ENCODE peak calls at places on chromosomes 11 and 22, in ten cellular contexts. T is mammary epithelial cell, B is IMR-90, M is pancreas, D is fibroblast of lung, E is stomach, S is transverse colon, I is kidney epithelial cell, J is brain microvascular endothelial cell, R is AG10803. O is an unnamed sample.

GRCh38 chr11:69669486-69669885 is 5.7 kb downstream of the LTO1 start:
- DNase-seq in E (no peak), D (no peak), R (no peak), S (no peak), B (no peak), T (no peak), I (no peak), J (no peak), M (peak), O (no peak)

GRCh38 chr11:113147249-113147648 is 167.1 kb upstream of the TTC12 start:
- DNase-seq in I (no peak), D (no peak), T (no peak), E (no peak), S (no peak), R (no peak), J (no peak), M (no peak), B (no peak), O (no peak)

GRCh38 chr22:17946691-17947367 is 77.5 kb downstream of the MICAL3 start:
- DNase-seq in I (no peak), M (no peak), R (no peak), S (no peak), B (no peak), J (no peak), T (peak), D (no peak), E (peak), O (no peak)

GRCh38 chr11:8613036-8613435 is 19.0 kb upstream of the STK33 start:
- DNase-seq in I (no peak), E (no peak), R (no peak), B (no peak), J (no peak), M (no peak), S (no peak), D (peak), T (peak), O (no peak)

GRCh38 chr11:63888170-63889086 is 28.5 kb downstream of the RCOR2 start:
- DNase-seq in T (peak), I (peak), E (peak), M (peak), J (peak), B (peak), D (peak), S (peak), R (peak), O (no peak)

GRCh38 chr22:42462016-42462415 is 29.8 kb upstream of the NFAM1 start:
- DNase-seq in B (no peak), I (no peak), J (no peak), M (no peak), T (no peak), D (no peak), S (no peak), R (no peak), E (no peak), O (no peak)

GRCh38 chr11:61537326-61537725 is 28.8 kb downstream of the LRRC10B start:
- DNase-seq in S (no peak), T (no peak), R (no peak), E (no peak), I (no peak), M (no peak), B (no peak), J (no peak), D (no peak), O (no peak)

GRCh38 chr11:1297576-1298473 is 11.6 kb downstream of the TOLLIP start:
- DNase-seq in R (no peak), I (no peak), D (no peak), B (no peak), M (peak), E (peak), J (no peak), S (peak), T (no peak), O (no peak)

GRCh38 chr11:94787798-94788197 is 19.6 kb downstream of the AMOTL1 start:
- DNase-seq in R (no peak), J (no peak), S (no peak), I (no peak), T (no peak), E (no peak), B (no peak), D (no peak), M (peak), O (no peak)

GRCh38 chr22:33393432-33393831 is 335.3 kb upstream of the SYN3 start:
- DNase-seq in T (no peak), R (no peak), M (no peak), I (no peak), D (no peak), J (no peak), B (no peak), S (no peak), E (no peak), O (no peak)

GRCh38 chr11:2886191-2886894 is 768 bp upstream of the CDKN1C start:
- DNase-seq in R (no peak), S (no peak), B (no peak), E (no peak), M (peak), T (no peak), J (no peak), D (peak), I (no peak), O (no peak)

GRCh38 chr11:18455686-18456372 is at the start of gene LDHAL6A:
- DNase-seq in D (no peak), T (no peak), R (no peak), E (no peak), I (no peak), J (no peak), S (no peak), B (no peak), M (no peak), O (no peak)

GRCh38 chr22:35189559-35189958 is 67.7 kb upstream of the HMGXB4 start:
- DNase-seq in J (no peak), E (no peak), R (no peak), B (no peak), D (no peak), S (no peak), M (no peak), T (no peak), I (no peak), O (no peak)

GRCh38 chr22:27970596-27971220 is 51.7 kb upstream of the PITPNB start:
- DNase-seq in E (no peak), I (no peak), T (no peak), B (peak), J (no peak), R (peak), D (peak), S (no peak), M (no peak), O (no peak)

GRCh38 chr22:25067851-25068421 is 115.4 kb downstream of the KIAA1671 start:
- DNase-seq in R (no peak), B (no peak), T (no peak), S (peak), D (no peak), E (no peak), M (no peak), J (no peak), I (no peak), O (peak)

GRCh38 chr11:35555238-35555887 is 29.9 kb upstream of the PAMR1 start:
- DNase-seq in M (no peak), S (no peak), E (no peak), R (peak), I (no peak), D (peak), B (peak), T (no peak), J (no peak), O (no peak)

GRCh38 chr11:99494065-99494464 is 473.3 kb downstream of the CNTN5 start:
- DNase-seq in B (no peak), D (no peak), E (no peak), J (no peak), M (no peak), T (no peak), I (no peak), S (no peak), R (no peak), O (no peak)

GRCh38 chr22:46074771-46075551 is 75.4 kb upstream of the PPARA start:
- DNase-seq in E (peak), D (no peak), R (no peak), T (peak), J (no peak), M (no peak), I (no peak), S (peak), B (no peak), O (no peak)

GRCh38 chr11:111012497-111012896 is 233.0 kb upstream of the POU2AF2 start:
- DNase-seq in D (no peak), T (peak), J (no peak), S (no peak), E (no peak), I (no peak), M (no peak), R (no peak), B (no peak), O (no peak)

GRCh38 chr22:21009638-21010425 is 5.1 kb upstream of the P2RX6 start:
- DNase-seq in R (peak), I (peak), S (peak), E (peak), T (peak), M (peak), B (peak), D (peak), J (peak), O (peak)

GRCh38 chr11:88169881-88170280 is 5.4 kb downstream of the RAB38 start:
- DNase-seq in D (no peak), J (no peak), R (no peak), M (no peak), E (no peak), B (no peak), I (no peak), S (no peak), T (peak), O (no peak)

GRCh38 chr22:36184433-36185035 is 17.1 kb downstream of the APOL4 start:
- DNase-seq in D (peak), S (no peak), I (no peak), J (no peak), R (peak), M (no peak), E (no peak), T (no peak), B (no peak), O (no peak)

GRCh38 chr11:14356342-14356741 is 2.6 kb downstream of the RRAS2 start:
- DNase-seq in M (no peak), E (no peak), T (no peak), S (no peak), J (no peak), R (no peak), D (no peak), I (no peak), B (no peak), O (no peak)

GRCh38 chr22:49720279-49720959 is 107.3 kb downstream of the BRD1 start:
- DNase-seq in B (no peak), J (no peak), M (no peak), D (no peak), T (no peak), E (peak), S (no peak), I (no peak), R (no peak), O (no peak)

GRCh38 chr11:125591659-125592304 is 870 bp upstream of the STT3A start:
- DNase-seq in B (peak), I (no peak), J (peak), T (peak), R (peak), E (peak), S (peak), D (peak), M (peak), O (peak)

GRCh38 chr22:45159652-45160462 is 3.9 kb upstream of the NUP50 start:
- DNase-seq in J (no peak), I (no peak), D (peak), R (no peak), S (peak), B (peak), M (peak), E (peak), T (no peak), O (peak)

GRCh38 chr11:75439026-75439425 is 6.0 kb upstream of the KLHL35 start:
- DNase-seq in M (no peak), J (no peak), I (no peak), B (no peak), R (no peak), T (no peak), E (no peak), D (no peak), S (no peak), O (no peak)

GRCh38 chr11:16874275-16874975 is 136.0 kb downstream of the C11orf58 start:
- DNase-seq in D (no peak), I (no peak), J (no peak), B (no peak), E (no peak), R (no peak), T (no peak), S (no peak), M (no peak), O (no peak)

GRCh38 chr22:28247114-28247513 is 328.1 kb upstream of the PITPNB start:
- DNase-seq in E (no peak), S (no peak), D (peak), M (no peak), T (no peak), B (no peak), I (no peak), R (peak), J (no peak), O (no peak)

GRCh38 chr22:27906241-27906640 is 12.8 kb downstream of the PITPNB start:
- DNase-seq in E (no peak), R (peak), I (no peak), B (peak), D (peak), S (no peak), T (no peak), M (no peak), J (no peak), O (no peak)

GRCh38 chr11:121300313-121300971 is 7.9 kb downstream of the SC5D start:
- DNase-seq in M (no peak), R (no peak), I (no peak), E (no peak), J (no peak), D (no peak), S (no peak), T (no peak), B (no peak), O (no peak)

GRCh38 chr22:32806296-32806695 is 4.8 kb downstream of the TIMP3 start:
- DNase-seq in D (no peak), I (no peak), B (no peak), R (no peak), S (no peak), J (no peak), T (no peak), M (no peak), E (no peak), O (no peak)

GRCh38 chr11:67301951-67302516 is 1.3 kb upstream of the SSH3 start:
- DNase-seq in S (peak), E (peak), T (no peak), R (peak), J (peak), I (no peak), M (peak), D (peak), B (peak), O (no peak)

DNA sequence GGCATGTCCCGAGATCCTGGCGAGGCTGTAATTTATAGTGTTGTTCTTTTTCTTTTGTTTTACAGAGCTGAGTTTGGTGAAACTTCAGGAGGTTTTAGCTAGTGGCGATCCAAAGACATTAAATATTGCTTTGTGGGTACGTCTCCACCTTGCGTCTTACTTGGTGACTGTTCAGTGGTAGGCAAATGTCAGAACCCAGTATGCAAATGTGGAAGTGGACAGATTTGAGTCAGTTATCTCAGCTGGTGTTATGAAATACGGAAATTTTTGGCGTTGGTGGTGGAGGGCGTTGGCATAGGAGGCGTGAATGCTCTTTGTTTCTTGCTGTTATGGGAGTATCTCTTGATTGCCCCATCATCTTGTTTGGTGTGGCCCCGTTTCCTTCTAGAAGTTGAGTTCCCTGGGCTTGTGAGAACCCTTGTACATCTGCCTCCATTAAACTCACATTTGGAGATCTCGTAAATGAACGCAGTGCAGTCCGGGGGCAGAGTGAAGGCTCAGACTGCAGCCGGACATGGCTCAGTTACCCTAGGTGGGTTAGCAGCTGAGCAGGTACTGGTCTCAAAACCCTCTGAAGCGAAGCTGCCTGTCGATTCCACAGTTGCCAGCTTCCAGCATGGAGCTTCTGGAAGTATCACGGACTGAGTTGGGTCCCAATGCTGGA is 39.9 kb downstream of the PTPRJ start:
- DNase-seq in T (no peak), E (peak), S (peak), D (no peak), R (no peak), B (no peak), I (no peak), J (no peak), M (no peak), O (no peak)
- H3K4me3 ChIP-seq in T (no peak), E (no peak), S (no peak), D (no peak), R (no peak), B (no peak), I (no peak), J (no peak), M (no peak), O (no peak)

GRCh38 chr11:115238802-115239201 is 265.4 kb downstream of the CADM1 start:
- DNase-seq in I (no peak), M (no peak), E (no peak), D (no peak), T (no peak), J (no peak), R (no peak), B (no peak), S (no peak), O (no peak)
- TF ChIP-seq CTCF in I (peak), M (no peak), E (no peak), D (no peak), T (peak), J (peak), R (no peak), B (no peak), S (no peak), O (peak)

DNA sequence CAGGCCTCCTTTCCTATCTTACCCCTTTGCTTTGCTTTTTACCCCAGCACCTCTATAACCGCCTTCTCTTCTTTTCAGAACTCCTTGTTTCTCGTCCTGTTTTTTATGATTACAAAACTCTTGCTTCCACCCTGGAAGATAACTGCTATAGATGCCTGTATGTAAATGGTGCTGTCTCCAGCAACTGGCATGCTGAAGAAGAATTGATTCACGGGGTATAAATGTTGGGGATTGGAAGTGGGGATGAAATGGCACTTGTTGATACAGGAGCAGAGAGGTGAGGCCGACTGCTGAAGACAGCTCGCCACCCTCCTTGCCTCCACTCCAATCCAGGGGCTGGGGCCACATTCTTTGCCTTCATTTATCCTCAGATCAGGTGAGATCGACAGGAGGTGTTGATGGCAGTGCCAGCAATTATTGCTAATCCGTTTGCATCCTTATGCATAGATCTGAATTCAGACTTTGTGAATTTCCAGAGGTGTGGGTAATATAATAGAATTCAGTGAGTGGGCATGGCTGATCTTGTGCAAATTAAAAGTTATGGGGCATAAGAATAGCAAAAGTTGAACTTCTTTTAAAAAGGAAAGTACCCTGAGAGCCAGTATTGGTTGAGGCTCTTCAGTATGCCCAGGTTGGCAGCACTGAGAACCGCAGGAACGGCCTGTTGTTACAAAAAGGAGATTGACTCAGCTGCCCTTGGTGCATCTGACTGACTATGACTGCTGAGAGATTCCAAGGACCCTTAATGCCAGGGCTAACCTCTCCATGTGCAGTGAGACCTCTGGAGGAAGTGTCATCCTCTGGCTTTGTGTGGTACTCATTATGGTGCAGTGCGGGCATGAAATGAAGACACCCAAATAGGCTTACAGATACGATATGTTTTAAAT is 5.3 kb downstream of the NEAT1 start:
- DNase-seq in D (peak), J (peak), B (peak), E (peak), S (peak), R (peak), M (peak), I (no peak), T (peak), O (no peak)
- H3K4me3 ChIP-seq in D (peak), J (peak), B (peak), E (peak), S (peak), R (peak), M (no peak), I (peak), T (peak), O (peak)

GRCh38 chr11:107545101-107545514 is 20.4 kb downstream of the ALKBH8 start:
- DNase-seq in T (peak), E (no peak), I (peak), B (peak), R (peak), D (peak), M (no peak), S (no peak), J (peak), O (peak)

GRCh38 chr11:107550304-107550703 is 15.2 kb downstream of the ALKBH8 start:
- DNase-seq in T (no peak), M (no peak), B (no peak), I (no peak), E (no peak), R (no peak), D (no peak), J (no peak), S (no peak), O (no peak)

GRCh38 chr11:107549253-107549953 is 16.1 kb downstream of the ALKBH8 start:
- DNase-seq in R (peak), T (peak), E (no peak), D (no peak), B (peak), J (peak), I (no peak), S (no peak), M (no peak), O (no peak)

DNA sequence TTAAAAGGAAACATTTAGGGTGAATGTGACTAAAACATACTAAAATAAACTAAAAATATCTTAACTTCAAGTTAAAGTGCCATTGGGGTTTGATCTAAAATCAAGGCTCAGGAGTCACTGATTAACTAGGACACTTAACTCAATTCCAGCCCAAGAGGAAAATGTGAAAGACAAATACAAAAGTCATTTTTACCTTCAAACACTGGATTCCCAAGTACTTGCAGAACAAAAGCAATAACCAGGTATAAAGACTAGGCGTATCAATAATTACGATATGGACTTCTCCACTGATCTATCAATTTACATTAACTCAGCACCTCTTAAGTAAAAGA is 15.6 kb downstream of the ALKBH8 start:
- DNase-seq in E (no peak), T (no peak), J (no peak), M (no peak), R (no peak), S (no peak), I (no peak), B (no peak), D (no peak), O (no peak)
- TF ChIP-seq CTCF in E (no peak), T (no peak), J (no peak), M (no peak), R (no peak), S (no peak), I (no peak), B (no peak), D (no peak), O (no peak)

O was measured in retinal pigment epithelial cell.